ENCODE peak calls at places on chromosomes 11 and 22, in ten cellular contexts. A, C, Y, R, E, L, D, I, S and O are unnamed samples.

GRCh38 chr11:120013325-120014250 is 124.3 kb downstream of the TRIM29 start:
- DNase-seq in C (peak; percentile 87), D (no peak), A (peak; percentile 53), Y (peak; percentile 11), E (peak; percentile 74), R (peak; percentile 66), I (peak; percentile 74), S (peak; percentile 12), L (peak; percentile 97), O (peak; percentile 62)

GRCh38 chr11:86722041-86722440 is 49.6 kb upstream of the ME3 start:
- DNase-seq in E (no peak), Y (peak; percentile 69), D (no peak), I (no peak), S (peak; percentile 78), C (no peak), R (peak; percentile 66), A (no peak), L (no peak), O (no peak)

GRCh38 chr11:85941380-85941973 is 86.3 kb downstream of the CCDC83 start:
- DNase-seq in I (no peak), D (no peak), L (peak; percentile 83), E (peak; percentile 78), Y (peak; percentile 80), A (peak; percentile 25), R (peak; percentile 90), C (peak; percentile 66), S (peak; percentile 75), O (peak; percentile 50)

GRCh38 chr11:12179521-12179920 is 69.1 kb downstream of the MICAL2 start:
- DNase-seq in L (no peak), A (no peak), D (peak; percentile 12), C (no peak), I (no peak), R (no peak), S (peak; percentile 37), Y (peak; percentile 50), E (no peak), O (no peak)

GRCh38 chr11:89612111-89612510 is 98.0 kb upstream of the TRIM77 start:
- DNase-seq in E (no peak), S (no peak), A (no peak), L (no peak), R (no peak), I (no peak), D (no peak), Y (no peak), C (no peak), O (no peak)

GRCh38 chr11:19232910-19233503 is 7.7 kb downstream of the E2F8 start:
- DNase-seq in C (no peak), E (no peak), Y (peak; percentile 65), S (peak; percentile 74), A (no peak), I (no peak), D (no peak), L (no peak), R (peak; percentile 81), O (no peak)

GRCh38 chr11:65796726-65797601 is 10.1 kb downstream of the OVOL1 start:
- DNase-seq in I (peak; percentile 46), S (no peak), C (peak; percentile 63), R (no peak), D (no peak), A (no peak), E (no peak), L (peak; percentile 67), Y (no peak), O (no peak)

GRCh38 chr22:50236731-50237409 is 8.0 kb downstream of the TUBGCP6 start:
- DNase-seq in Y (no peak), E (no peak), C (peak; percentile 31), L (peak; percentile 74), R (peak; percentile 57), I (peak; percentile 30), S (no peak), D (no peak), A (no peak), O (peak; percentile 36)

GRCh38 chr11:66238786-66239413 is 29.5 kb upstream of the RAB1B start:
- DNase-seq in S (no peak), C (no peak), R (no peak), Y (no peak), A (no peak), L (no peak), E (no peak), D (no peak), I (no peak), O (no peak)

GRCh38 chr11:45366196-45366595 is 80.1 kb upstream of the SYT13 start:
- DNase-seq in R (no peak), L (no peak), Y (no peak), E (no peak), A (no peak), D (no peak), S (no peak), I (no peak), C (no peak), O (no peak)

GRCh38 chr22:23685205-23685784 is 5.5 kb upstream of the RGL4 start:
- DNase-seq in S (peak; percentile 5), L (no peak), Y (peak; percentile 31), C (no peak), I (no peak), D (no peak), R (peak; percentile 35), E (no peak), A (no peak), O (peak; percentile 13)

GRCh38 chr11:123060265-123061000 is 1.5 kb downstream of the HSPA8 start:
- DNase-seq in A (no peak), L (no peak), D (no peak), S (no peak), Y (no peak), C (no peak), R (no peak), I (no peak), E (no peak), O (no peak)

GRCh38 chr22:43209523-43209890 is 22.6 kb upstream of the TTLL12 start:
- DNase-seq in I (peak; percentile 69), A (no peak), E (no peak), Y (no peak), R (no peak), L (no peak), S (no peak), C (no peak), D (no peak), O (no peak)

GRCh38 chr11:96254087-96254486 is 88.9 kb downstream of the MAML2 start:
- DNase-seq in I (no peak), Y (no peak), E (no peak), R (peak; percentile 90), C (no peak), L (no peak), D (no peak), S (peak; percentile 71), A (no peak), O (no peak)

GRCh38 chr11:75430692-75431532 is 2.1 kb downstream of the KLHL35 start:
- DNase-seq in L (no peak), S (no peak), A (no peak), Y (no peak), E (peak; percentile 60), C (no peak), I (no peak), R (no peak), D (no peak), O (no peak)

DNA sequence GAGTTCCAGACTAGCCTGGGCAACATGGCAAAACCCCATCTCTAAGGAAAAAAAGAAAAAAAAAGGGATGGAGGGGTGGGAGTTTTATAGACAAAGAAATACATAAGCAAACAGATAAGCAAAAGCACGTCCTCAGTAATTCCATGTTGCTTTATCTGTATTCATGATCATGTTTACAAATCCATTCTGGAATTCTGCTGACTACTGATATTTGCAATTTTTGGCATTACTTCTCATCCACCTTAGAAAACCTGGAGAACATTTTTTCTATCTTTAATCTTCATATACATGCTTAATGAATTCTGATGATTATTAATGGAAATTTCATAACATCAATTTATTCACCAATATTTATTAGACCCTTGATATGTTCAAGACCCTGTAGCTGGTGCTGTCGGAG is 1.7 kb upstream of the FDX1 start:
- DNase-seq in A (no peak), E (no peak), C (no peak), L (no peak), D (no peak), I (no peak), R (no peak), Y (no peak), S (no peak), O (no peak)
- TF ChIP-seq CTCF in A (no peak), E (no peak), C (no peak), L (no peak), D (no peak), I (no peak), R (no peak), Y (no peak), S (no peak), O (no peak)

DNA sequence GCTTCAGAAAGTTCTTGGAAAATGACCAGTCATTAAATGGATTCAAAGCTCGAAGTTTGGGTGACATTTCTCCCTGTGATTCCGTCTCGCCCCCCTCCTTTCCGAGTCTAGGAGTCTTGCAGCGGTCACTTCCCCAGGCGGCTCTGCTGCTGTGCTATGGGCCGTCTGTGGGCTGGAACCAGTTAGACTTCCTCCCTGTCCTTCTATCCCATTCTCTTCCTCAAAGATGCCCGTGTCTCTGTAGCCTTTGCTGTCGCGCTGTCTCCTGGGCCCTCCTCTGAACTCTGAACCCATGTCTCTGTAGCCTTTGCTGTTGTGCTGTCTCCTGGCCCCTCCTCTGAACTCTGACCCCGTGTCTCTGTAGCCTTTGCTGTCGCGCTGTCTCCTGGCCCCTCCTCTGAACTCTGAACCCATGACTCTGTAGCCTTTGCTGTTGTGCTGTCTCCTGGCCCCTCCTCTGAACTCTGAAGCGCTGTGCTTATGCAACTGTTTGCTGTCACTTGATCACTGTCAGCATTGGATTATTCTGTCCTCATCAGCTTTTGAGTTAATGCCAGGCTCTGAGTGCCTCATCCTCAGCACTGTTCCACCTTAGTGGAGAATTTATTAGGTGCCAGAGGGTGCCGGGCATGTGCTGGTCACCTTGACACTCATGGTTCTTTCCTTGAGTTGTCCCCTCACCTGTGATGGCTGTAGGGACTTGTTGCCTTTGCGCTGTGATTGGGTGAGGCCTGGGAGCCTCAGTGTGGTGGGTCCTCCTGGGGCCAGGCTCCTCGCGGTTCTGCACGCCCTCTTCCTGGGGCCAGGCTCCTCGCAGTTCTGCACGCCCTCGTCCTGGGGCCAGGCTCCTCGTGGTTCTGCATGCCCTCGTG is 173.3 kb downstream of the TBC1D22A start:
- DNase-seq in A (no peak), D (no peak), C (no peak), Y (no peak), S (no peak), I (no peak), E (peak; percentile 87), R (peak; percentile 20), L (peak; percentile 49), O (no peak)
- TF ChIP-seq CTCF in A (no peak), D (no peak), C (no peak), Y (no peak), S (no peak), I (no peak), E (no peak), R (no peak), L (no peak), O (no peak)

DNA sequence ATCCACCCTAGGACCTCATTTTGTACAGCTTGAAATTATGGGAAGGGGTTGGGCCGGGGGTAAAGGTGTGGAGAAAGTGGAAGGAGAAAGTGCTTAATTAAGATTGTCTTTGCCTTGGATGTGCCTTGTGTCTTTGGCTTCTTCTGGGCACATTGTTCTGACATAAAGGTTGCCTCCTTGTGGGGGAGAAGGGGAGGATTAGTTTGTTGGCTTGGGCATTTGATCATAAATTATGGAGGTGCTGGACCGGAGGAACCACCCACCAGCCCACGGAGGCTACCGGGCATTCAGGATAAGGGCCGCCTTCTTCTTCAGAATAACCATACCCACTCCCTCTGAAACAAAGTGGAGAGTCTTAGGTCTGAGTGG is 1.3 kb downstream of the PAFAH1B2 start:
- DNase-seq in C (peak; percentile 47), I (no peak), E (peak; percentile 25), D (no peak), Y (peak; percentile 38), R (peak; percentile 52), A (no peak), S (peak; percentile 54), L (peak; percentile 46), O (no peak)
- TF ChIP-seq CTCF in C (peak; percentile 27), I (no peak), E (no peak), D (no peak), Y (peak; percentile 23), R (peak; percentile 46), A (no peak), S (peak; percentile 41), L (peak; percentile 56), O (no peak)

GRCh38 chr22:30667486-30668305 is at the start of gene DUSP18:
- DNase-seq in A (peak; percentile 96), C (peak; percentile 97), R (peak; percentile 88), S (peak; percentile 82), L (peak; percentile 99), Y (peak; percentile 88), D (peak; percentile 97), E (peak; percentile 96), I (peak; percentile 99), O (peak; percentile 94)
- TF ChIP-seq CTCF in A (peak; percentile 46), C (peak; percentile 57), R (peak; percentile 43), S (peak; percentile 38), L (peak; percentile 76), Y (peak; percentile 23), D (peak; percentile 55), E (peak; percentile 51), I (no peak), O (peak; percentile 25)